ENCODE peak calls at places on chromosomes 3 and 15, in four cellular contexts. One of them, this sample, is unnamed.

GRCh38 chr15:43527016-43527801 is 9.8 kb downstream of the MAP1A start:
- DNase-seq in HepG2: no peak
- DNase-seq in K562: no peak
- DNase-seq in GM12878: no peak
- DNase-seq in this sample: no peak

GRCh38 chr3:70614111-70614510 is 301.7 kb upstream of the MDFIC2 start:
- DNase-seq in K562: peak
- DNase-seq in GM12878: no peak
- DNase-seq in HepG2: no peak
- DNase-seq in this sample: no peak

GRCh38 chr3:186024210-186024609 is 84.7 kb downstream of the ETV5 start:
- DNase-seq in GM12878: no peak
- DNase-seq in HepG2: no peak
- DNase-seq in K562: no peak
- DNase-seq in this sample: no peak

GRCh38 chr3:173986861-173987410 is 589.4 kb downstream of the NLGN1 start:
- DNase-seq in GM12878: no peak
- DNase-seq in HepG2: no peak
- DNase-seq in K562: no peak
- DNase-seq in this sample: no peak

GRCh38 chr3:108862865-108863798 is 40.5 kb downstream of the TRAT1 start:
- DNase-seq in GM12878: no peak
- DNase-seq in HepG2: no peak
- DNase-seq in K562: no peak
- DNase-seq in this sample: no peak

GRCh38 chr15:89332446-89332845 is 2.2 kb downstream of the POLG start:
- DNase-seq in GM12878: no peak
- DNase-seq in K562: peak
- DNase-seq in HepG2: peak
- DNase-seq in this sample: peak

GRCh38 chr15:98609144-98609852 is 39.0 kb upstream of the IGF1R start:
- DNase-seq in HepG2: no peak
- DNase-seq in GM12878: no peak
- DNase-seq in K562: no peak
- DNase-seq in this sample: peak

GRCh38 chr3:188594137-188594536 is 440.2 kb downstream of the LPP start:
- DNase-seq in HepG2: no peak
- DNase-seq in GM12878: no peak
- DNase-seq in K562: no peak
- DNase-seq in this sample: no peak

GRCh38 chr15:56948000-56948765 is 29.7 kb downstream of the TCF12 start:
- DNase-seq in GM12878: no peak
- DNase-seq in HepG2: no peak
- DNase-seq in K562: no peak
- DNase-seq in this sample: no peak

GRCh38 chr15:45442497-45443135 is 64.3 kb upstream of the GATM start:
- DNase-seq in HepG2: no peak
- DNase-seq in K562: no peak
- DNase-seq in GM12878: no peak
- DNase-seq in this sample: no peak

GRCh38 chr3:186021673-186022362 is 84.0 kb upstream of the TRA2B start:
- DNase-seq in HepG2: no peak
- DNase-seq in K562: no peak
- DNase-seq in GM12878: no peak
- DNase-seq in this sample: no peak

GRCh38 chr3:20043398-20043797 is 3.2 kb downstream of the KAT2B start:
- DNase-seq in HepG2: no peak
- DNase-seq in GM12878: no peak
- DNase-seq in K562: peak
- DNase-seq in this sample: no peak

GRCh38 chr15:78457101-78457500 is 19.1 kb downstream of the IREB2 start:
- DNase-seq in GM12878: no peak
- DNase-seq in HepG2: no peak
- DNase-seq in K562: no peak
- DNase-seq in this sample: no peak

GRCh38 chr15:92375057-92375456 is 18.6 kb upstream of the ST8SIA2 start:
- DNase-seq in K562: no peak
- DNase-seq in HepG2: no peak
- DNase-seq in GM12878: no peak
- DNase-seq in this sample: no peak

GRCh38 chr15:77915261-77915960 is 162.1 kb downstream of the TBC1D2B start:
- DNase-seq in GM12878: no peak
- DNase-seq in K562: no peak
- DNase-seq in HepG2: no peak
- DNase-seq in this sample: peak

GRCh38 chr3:131549340-131549739 is 46.6 kb upstream of the MRPL3 start:
- DNase-seq in HepG2: no peak
- DNase-seq in GM12878: no peak
- DNase-seq in K562: peak
- DNase-seq in this sample: no peak

GRCh38 chr15:39013262-39013661 is 448.6 kb upstream of the RASGRP1 start:
- DNase-seq in HepG2: no peak
- DNase-seq in GM12878: no peak
- DNase-seq in K562: peak
- DNase-seq in this sample: no peak

GRCh38 chr3:56055616-56056350 is 412.5 kb downstream of the ERC2 start:
- DNase-seq in GM12878: no peak
- DNase-seq in K562: no peak
- DNase-seq in HepG2: no peak
- DNase-seq in this sample: no peak

GRCh38 chr15:92921215-92922131 is 21.3 kb downstream of the CHD2 start:
- DNase-seq in GM12878: no peak
- DNase-seq in K562: no peak
- DNase-seq in HepG2: no peak
- DNase-seq in this sample: no peak

GRCh38 chr3:100630664-100631063 is 21.3 kb downstream of the ADGRG7 start:
- DNase-seq in GM12878: no peak
- DNase-seq in K562: peak
- DNase-seq in HepG2: no peak
- DNase-seq in this sample: no peak

GRCh38 chr3:83514130-83514914 is 1444.5 kb upstream of the CADM2 start:
- DNase-seq in K562: no peak
- DNase-seq in GM12878: no peak
- DNase-seq in HepG2: no peak
- DNase-seq in this sample: peak

GRCh38 chr15:77026501-77027110 is 31.7 kb downstream of the PSTPIP1 start:
- DNase-seq in HepG2: no peak
- DNase-seq in GM12878: no peak
- DNase-seq in K562: no peak
- DNase-seq in this sample: peak

GRCh38 chr3:38649500-38650247 is at the start of gene SCN5A:
- DNase-seq in GM12878: no peak
- DNase-seq in HepG2: no peak
- DNase-seq in K562: peak
- DNase-seq in this sample: peak

GRCh38 chr15:40990080-40990479 is 36.8 kb downstream of the CHAC1 start:
- DNase-seq in K562: no peak
- DNase-seq in HepG2: no peak
- DNase-seq in GM12878: no peak
- DNase-seq in this sample: no peak

GRCh38 chr15:79092382-79092781 is 1.8 kb upstream of the RASGRF1 start:
- DNase-seq in HepG2: no peak
- DNase-seq in GM12878: no peak
- DNase-seq in K562: no peak
- DNase-seq in this sample: no peak

GRCh38 chr3:49813497-49814174 is at the start of gene UBA7:
- DNase-seq in GM12878: no peak
- DNase-seq in K562: peak
- DNase-seq in HepG2: peak
- DNase-seq in this sample: no peak

GRCh38 chr3:168885028-168885427 is 778.5 kb downstream of the MECOM start:
- DNase-seq in HepG2: no peak
- DNase-seq in K562: no peak
- DNase-seq in GM12878: no peak
- DNase-seq in this sample: no peak

GRCh38 chr3:48982686-48983085 is 7.4 kb upstream of the P4HTM start:
- DNase-seq in GM12878: no peak
- DNase-seq in HepG2: no peak
- DNase-seq in K562: no peak
- DNase-seq in this sample: no peak

GRCh38 chr3:46901061-46901460 is 23.5 kb downstream of the PTH1R start:
- DNase-seq in GM12878: no peak
- DNase-seq in K562: no peak
- DNase-seq in HepG2: no peak
- DNase-seq in this sample: no peak

GRCh38 chr3:30518201-30518864 is 88.1 kb upstream of the TGFBR2 start:
- DNase-seq in K562: no peak
- DNase-seq in HepG2: peak
- DNase-seq in GM12878: no peak
- DNase-seq in this sample: no peak

GRCh38 chr15:58355352-58355964 is 76.3 kb upstream of the LIPC start:
- DNase-seq in HepG2: no peak
- DNase-seq in GM12878: no peak
- DNase-seq in K562: no peak
- DNase-seq in this sample: no peak

GRCh38 chr15:66720206-66721010 is 18.4 kb downstream of the SMAD6 start:
- DNase-seq in GM12878: no peak
- DNase-seq in HepG2: no peak
- DNase-seq in K562: peak
- DNase-seq in this sample: no peak

GRCh38 chr15:85116494-85116893 is 134.8 kb downstream of the PDE8A start:
- DNase-seq in K562: peak
- DNase-seq in HepG2: no peak
- DNase-seq in GM12878: no peak
- DNase-seq in this sample: no peak

GRCh38 chr3:128572644-128573105 is 77.9 kb downstream of the RPN1 start:
- DNase-seq in HepG2: peak
- DNase-seq in K562: peak
- DNase-seq in GM12878: peak
- DNase-seq in this sample: peak

GRCh38 chr15:34648335-34648631 is 64.8 kb upstream of the GOLGA8B start:
- DNase-seq in K562: peak
- DNase-seq in GM12878: no peak
- DNase-seq in HepG2: no peak
- DNase-seq in this sample: no peak

GRCh38 chr15:64651573-64652260 is 123.7 kb downstream of the RBPMS2 start:
- DNase-seq in GM12878: peak
- DNase-seq in K562: peak
- DNase-seq in HepG2: peak
- DNase-seq in this sample: no peak

GRCh38 chr15:80906159-80906775 is 83.4 kb downstream of the MESD start:
- DNase-seq in HepG2: peak
- DNase-seq in GM12878: no peak
- DNase-seq in K562: peak
- DNase-seq in this sample: no peak

GRCh38 chr3:81375921-81376320 is 385.5 kb downstream of the GBE1 start:
- DNase-seq in HepG2: no peak
- DNase-seq in K562: no peak
- DNase-seq in GM12878: no peak
- DNase-seq in this sample: no peak
- TF ChIP-seq CBFB in HepG2: no peak
- TF ChIP-seq CBFB in K562: no peak
- TF ChIP-seq CBFB in GM12878: no peak
- TF ChIP-seq CBFB in this sample: no peak

GRCh38 chr3:123282461-123282860 is 80.7 kb downstream of the SEC22A start:
- DNase-seq in K562: no peak
- DNase-seq in GM12878: no peak
- DNase-seq in HepG2: no peak
- DNase-seq in this sample: no peak
- TF ChIP-seq CREB1 in K562: no peak
- TF ChIP-seq CREB1 in GM12878: no peak
- TF ChIP-seq CREB1 in HepG2: no peak
- TF ChIP-seq CREB1 in this sample: no peak

DNA sequence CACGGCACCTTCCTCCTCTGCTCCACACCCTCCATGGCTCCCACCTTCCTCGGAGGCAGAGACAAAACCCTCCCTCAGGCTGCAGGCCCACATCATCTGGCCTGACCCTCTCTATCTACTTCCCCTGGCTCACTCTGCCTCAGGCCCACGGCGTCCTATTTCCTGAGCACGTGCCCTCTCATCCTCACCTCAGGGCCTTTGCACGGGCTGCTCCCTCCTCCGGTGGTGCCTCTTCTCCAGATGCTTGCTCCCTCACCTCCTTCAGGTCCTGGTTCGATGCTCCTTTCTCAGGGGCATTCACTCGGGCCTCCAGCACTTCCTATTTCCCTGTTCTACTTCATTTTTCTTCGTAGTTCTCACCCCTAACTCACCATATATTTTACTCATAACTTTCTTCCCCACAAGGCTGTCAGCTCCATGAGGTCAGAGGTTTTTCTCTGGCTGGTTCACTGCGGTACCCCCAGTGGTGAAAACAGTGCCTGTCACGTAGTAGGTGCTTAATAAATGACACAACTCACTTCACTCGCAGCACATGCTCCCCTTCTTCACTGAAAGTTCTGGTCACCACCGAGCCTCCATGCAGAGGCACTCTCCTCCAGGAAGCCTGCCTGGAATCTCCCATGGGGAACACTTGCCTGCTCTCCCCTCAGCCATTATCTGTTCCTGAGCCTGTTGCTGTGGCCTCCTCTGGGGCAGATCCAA is 130.7 kb downstream of the WNT7A start:
- DNase-seq in K562: no peak
- DNase-seq in HepG2: no peak
- DNase-seq in GM12878: no peak
- DNase-seq in this sample: no peak
- TF ChIP-seq CBFB in K562: no peak
- TF ChIP-seq CBFB in HepG2: no peak
- TF ChIP-seq CBFB in GM12878: no peak
- TF ChIP-seq CBFB in this sample: no peak

GRCh38 chr3:157330206-157330605 is 106.4 kb upstream of the PTX3 start:
- DNase-seq in GM12878: no peak
- DNase-seq in HepG2: no peak
- DNase-seq in K562: no peak
- DNase-seq in this sample: no peak

GRCh38 chr3:157336252-157337009 is 100.2 kb upstream of the PTX3 start:
- DNase-seq in HepG2: no peak
- DNase-seq in K562: no peak
- DNase-seq in GM12878: no peak
- DNase-seq in this sample: no peak

GRCh38 chr3:157335677-157336076 is 101.0 kb upstream of the PTX3 start:
- DNase-seq in HepG2: no peak
- DNase-seq in K562: no peak
- DNase-seq in GM12878: no peak
- DNase-seq in this sample: peak

GRCh38 chr3:157335198-157335597 is 101.5 kb upstream of the PTX3 start:
- DNase-seq in HepG2: no peak
- DNase-seq in K562: no peak
- DNase-seq in GM12878: no peak
- DNase-seq in this sample: no peak

GRCh38 chr3:157333551-157333991 is 103.1 kb upstream of the PTX3 start:
- DNase-seq in GM12878: no peak
- DNase-seq in K562: no peak
- DNase-seq in HepG2: no peak
- DNase-seq in this sample: no peak
- TF ChIP-seq CREB1 in GM12878: no peak
- TF ChIP-seq CREB1 in K562: no peak
- TF ChIP-seq CREB1 in HepG2: no peak
- TF ChIP-seq CREB1 in this sample: no peak

This sample was measured in WTC11.